ENCODE peak calls at places on chromosomes 5 and 9, in five cellular contexts. E is OCI-LY7, U is nephron progenitor cell, Q is hepatocyte, I is AG09309. G is an unnamed sample.

GRCh38 chr9:114820776-114821501 is 15.1 kb upstream of the TNFSF15 start:
- DNase-seq in E (no peak), U (no peak), Q (no peak), I (no peak), G (no peak)

GRCh38 chr5:13477118-13477737 is 467.3 kb downstream of the DNAH5 start:
- DNase-seq in E (no peak), U (no peak), Q (no peak), I (no peak), G (no peak)

GRCh38 chr5:158841481-158841880 is 258.2 kb downstream of the EBF1 start:
- DNase-seq in E (no peak), U (no peak), Q (no peak), I (no peak), G (no peak)

GRCh38 chr9:136255166-136255538 is 9.5 kb upstream of the QSOX2 start:
- DNase-seq in E (no peak), U (no peak), Q (no peak), I (no peak), G (no peak)

GRCh38 chr9:121561385-121562222 is 62.0 kb upstream of the GGTA1 start:
- DNase-seq in E (no peak), U (no peak), Q (no peak), I (no peak), G (no peak)

GRCh38 chr5:169100735-169101075 is 200.2 kb downstream of the SLIT3 start:
- DNase-seq in E (no peak), U (no peak), Q (no peak), I (peak), G (no peak)

GRCh38 chr5:30809907-30810306 is 383.6 kb upstream of the CDH6 start:
- DNase-seq in E (no peak), U (no peak), Q (no peak), I (no peak), G (no peak)

GRCh38 chr5:141855265-141856029 is 22.8 kb downstream of the PCDH1 start:
- DNase-seq in E (no peak), U (peak), Q (no peak), I (no peak), G (peak)

GRCh38 chr9:99341686-99342085 is 119.6 kb downstream of the SEC61B start:
- DNase-seq in E (no peak), U (no peak), Q (no peak), I (no peak), G (no peak)

GRCh38 chr9:16675131-16675530 is 195.3 kb downstream of the BNC2 start:
- DNase-seq in E (no peak), U (no peak), Q (no peak), I (no peak), G (no peak)

GRCh38 chr5:140224658-140225057 is 49.7 kb downstream of the CYSTM1 start:
- DNase-seq in E (no peak), U (no peak), Q (no peak), I (no peak), G (no peak)

GRCh38 chr5:72624641-72625236 is 117.5 kb upstream of the ZNF366 start:
- DNase-seq in E (no peak), U (no peak), Q (no peak), I (peak), G (no peak)

GRCh38 chr5:153372433-153373167 is 117.9 kb upstream of the GRIA1 start:
- DNase-seq in E (no peak), U (no peak), Q (no peak), I (no peak), G (no peak)

GRCh38 chr9:109507421-109507838 is 9.3 kb upstream of the PTPN3 start:
- DNase-seq in E (no peak), U (no peak), Q (peak), I (peak), G (no peak)

GRCh38 chr9:94869415-94869838 is 142.9 kb downstream of the AOPEP start:
- DNase-seq in E (no peak), U (no peak), Q (no peak), I (no peak), G (no peak)

GRCh38 chr5:140555747-140556312 is 1.4 kb downstream of the SRA1 start:
- DNase-seq in E (peak), U (no peak), Q (no peak), I (no peak), G (no peak)

GRCh38 chr9:122446819-122447484 is 30.8 kb downstream of the OR1J1 start:
- DNase-seq in E (no peak), U (no peak), Q (no peak), I (no peak), G (no peak)

GRCh38 chr9:37025381-37026084 is 8.5 kb downstream of the PAX5 start:
- DNase-seq in E (no peak), U (peak), Q (no peak), I (no peak), G (peak)

GRCh38 chr5:171392585-171393159 is 5.0 kb downstream of the NPM1 start:
- DNase-seq in E (no peak), U (no peak), Q (no peak), I (no peak), G (no peak)
- TF ChIP-seq CTCF in E (peak), U (no peak), Q (no peak), I (no peak), G (no peak)

GRCh38 chr5:157263586-157264090 is 2.3 kb upstream of the CYFIP2 start:
- DNase-seq in E (peak), U (no peak), Q (no peak), I (no peak), G (no peak)
- TF ChIP-seq CTCF in E (no peak), U (no peak), Q (no peak), I (no peak), G (no peak)

GRCh38 chr5:150734579-150735384 is 24.0 kb downstream of the DCTN4 start:
- DNase-seq in E (peak), U (no peak), Q (no peak), I (no peak), G (no peak)
- TF ChIP-seq CTCF in E (peak), U (no peak), Q (no peak), I (no peak), G (no peak)

GRCh38 chr5:5881294-5881693 is 458.8 kb downstream of the ICE1 start:
- DNase-seq in E (peak), U (peak), Q (no peak), I (no peak), G (no peak)
- TF ChIP-seq CTCF in E (peak), U (peak), Q (no peak), I (no peak), G (no peak)

DNA sequence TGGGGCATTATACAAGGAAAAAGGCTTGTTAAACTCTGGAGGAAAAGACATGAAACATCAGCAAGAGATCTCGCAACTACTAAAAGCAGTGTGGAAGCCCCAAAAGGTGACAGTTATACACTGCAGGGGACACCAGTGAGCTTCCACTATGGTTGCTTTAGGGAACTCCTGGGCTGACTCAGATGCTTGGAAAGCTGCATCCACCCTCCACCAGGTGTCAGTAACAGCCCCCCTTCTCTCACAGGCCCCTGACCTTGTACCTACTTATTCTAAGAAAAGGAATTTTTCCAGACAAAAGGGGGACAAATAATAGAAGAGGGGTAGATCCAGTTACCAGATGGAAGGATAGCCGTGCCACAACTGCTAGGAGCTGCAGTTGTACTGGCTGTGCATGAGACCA is 154.4 kb upstream of the COX7C start:
- DNase-seq in E (no peak), U (no peak), Q (peak), I (no peak), G (no peak)
- TF ChIP-seq CTCF in E (peak), U (no peak), Q (peak), I (no peak), G (no peak)

GRCh38 chr9:77751341-77752091 is 103.4 kb upstream of the GNA14 start:
- DNase-seq in E (peak), U (peak), Q (peak), I (peak), G (no peak)

GRCh38 chr9:77759391-77759790 is 111.3 kb upstream of the GNA14 start:
- DNase-seq in E (no peak), U (no peak), Q (no peak), I (no peak), G (no peak)

GRCh38 chr9:77753183-77753582 is 105.1 kb upstream of the GNA14 start:
- DNase-seq in E (no peak), U (no peak), Q (no peak), I (no peak), G (no peak)

GRCh38 chr9:77752566-77752965 is 104.4 kb upstream of the GNA14 start:
- DNase-seq in E (no peak), U (no peak), Q (no peak), I (peak), G (no peak)

GRCh38 chr9:77756449-77756848 is 108.3 kb upstream of the GNA14 start:
- DNase-seq in E (no peak), U (no peak), Q (no peak), I (no peak), G (no peak)
- TF ChIP-seq CTCF in E (peak), U (no peak), Q (no peak), I (no peak), G (no peak)

DNA sequence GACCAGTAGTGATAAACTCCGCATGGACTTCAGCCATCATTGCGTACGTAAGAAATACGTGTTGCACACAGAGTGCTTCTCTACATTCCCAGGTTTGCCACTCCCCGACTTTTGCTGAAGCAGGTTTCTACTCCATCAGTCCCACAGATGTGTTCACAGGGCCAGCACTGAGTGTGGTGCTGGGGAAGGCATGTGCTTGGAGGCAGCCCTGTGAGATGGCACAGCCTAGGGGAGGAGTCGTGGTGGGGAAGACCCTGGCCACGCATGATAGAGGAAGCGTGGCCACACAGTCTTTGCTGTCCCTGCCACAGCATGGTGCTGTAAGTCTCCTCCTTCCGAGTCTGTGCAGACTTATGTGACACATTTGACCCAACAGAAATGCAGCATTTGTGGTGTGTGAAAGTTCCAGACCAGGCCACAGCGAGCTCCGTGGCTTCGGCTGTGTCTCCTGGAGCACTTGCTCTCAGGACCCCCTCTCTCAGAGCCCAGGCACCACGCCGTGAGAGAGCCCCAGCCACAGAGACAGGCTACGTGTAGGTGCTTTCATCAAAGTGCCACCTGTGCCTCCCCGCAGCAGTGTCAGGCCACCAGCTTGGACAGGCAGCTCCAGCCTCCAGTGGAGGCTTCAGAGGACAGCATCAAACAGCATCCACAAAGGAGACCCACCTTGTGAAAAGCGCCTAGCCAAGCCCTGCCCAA is 197.8 kb downstream of the AUH start:
- DNase-seq in E (peak), U (no peak), Q (no peak), I (no peak), G (no peak)
- TF ChIP-seq CTCF in E (no peak), U (no peak), Q (no peak), I (no peak), G (no peak)

G was measured in glutamatergic neuron.